ENCODE peak calls at places on chromosomes 11 and 22, in four cellular contexts. P is GM23338, W is fibroblast of lung, Y is HepG2. V is an unnamed sample.

GRCh38 chr11:59551651-59552521 is 40.5 kb downstream of the OR4D9 start:
- DNase-seq in P (peak; percentile 81), W (peak; percentile 94), Y (peak; percentile 42), V (peak; percentile 55)

GRCh38 chr11:37946155-37946766 is 1348.2 kb upstream of the RAG2 start:
- DNase-seq in P (peak; percentile 65), W (peak; percentile 59), Y (peak; percentile 18), V (no peak)

GRCh38 chr11:130897262-130898182 is 18.8 kb downstream of the SNX19 start:
- DNase-seq in P (no peak), W (peak; percentile 100), Y (no peak), V (no peak)

GRCh38 chr11:132576706-132577105 is 955.6 kb downstream of the OPCML start:
- DNase-seq in P (peak; percentile 43), W (peak; percentile 94), Y (no peak), V (no peak)

GRCh38 chr11:93921695-93922468 is 71.5 kb upstream of the VSTM5 start:
- DNase-seq in P (peak; percentile 96), W (peak; percentile 72), Y (peak; percentile 56), V (peak; percentile 60)

GRCh38 chr11:130600139-130600538 is 151.7 kb downstream of the ADAMTS15 start:
- DNase-seq in P (no peak), W (peak; percentile 60), Y (no peak), V (no peak)

GRCh38 chr11:46827995-46828394 is 18.1 kb downstream of the CKAP5 start:
- DNase-seq in P (no peak), W (peak; percentile 56), Y (no peak), V (no peak)

GRCh38 chr11:107916671-107917241 is 11.5 kb upstream of the RAB39A start:
- DNase-seq in P (peak; percentile 73), W (peak; percentile 14), Y (peak; percentile 19), V (no peak)

GRCh38 chr11:11732116-11732515 is 109.7 kb upstream of the USP47 start:
- DNase-seq in P (no peak), W (peak; percentile 39), Y (no peak), V (no peak)

GRCh38 chr11:44725016-44725651 is 1.6 kb upstream of the TSPAN18 start:
- DNase-seq in P (peak; percentile 50), W (no peak), Y (no peak), V (no peak)

GRCh38 chr11:88482871-88483301 is 145.3 kb upstream of the CTSC start:
- DNase-seq in P (no peak), W (no peak), Y (no peak), V (no peak)

DNA sequence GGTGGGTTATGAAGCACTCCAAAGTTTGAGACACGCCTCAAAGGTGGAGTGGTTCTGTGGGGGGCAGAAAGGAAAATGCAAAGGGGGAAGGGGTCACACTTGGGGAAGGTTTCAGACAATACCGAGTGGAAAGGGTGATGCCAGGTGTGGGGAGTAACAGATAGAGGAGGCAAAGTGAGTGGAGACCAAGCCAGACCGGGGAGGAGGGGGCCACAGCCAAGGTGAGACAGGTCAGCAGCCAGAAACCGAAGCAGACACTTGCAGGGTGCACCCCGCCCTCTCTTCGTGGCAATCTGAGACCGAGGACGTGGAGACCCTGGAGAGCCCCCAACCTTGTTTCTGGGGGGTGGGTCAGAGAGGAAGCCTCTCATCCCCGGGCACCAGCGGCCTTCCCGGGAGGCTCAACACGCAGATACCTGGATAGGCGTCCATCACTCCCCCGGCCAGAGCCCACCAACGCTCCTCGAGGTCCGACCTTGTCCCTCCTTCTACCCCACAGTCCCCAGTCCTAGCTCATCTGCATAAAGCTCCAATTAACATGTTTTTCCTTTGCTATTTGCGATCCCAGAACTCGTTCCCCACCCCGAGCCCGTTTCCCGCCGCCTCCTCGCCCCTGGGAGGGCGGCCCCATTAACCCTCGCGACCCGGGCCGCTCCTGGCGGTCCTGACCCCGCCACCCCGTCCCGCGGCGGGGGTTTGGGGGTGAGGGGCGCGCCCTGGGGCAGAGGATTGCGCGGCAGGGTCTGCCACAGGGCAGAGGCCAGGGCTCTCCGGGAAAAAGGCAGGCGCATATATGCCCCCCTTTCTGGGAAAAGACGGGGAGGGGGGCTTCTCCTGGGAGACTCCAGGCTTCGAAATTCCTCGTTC is 21.8 kb downstream of the RTN4RL2 start:
- DNase-seq in P (peak; percentile 44), W (no peak), Y (no peak), V (no peak)
- TF ChIP-seq EZH2 in P (no peak), W (peak; percentile 19), Y (no peak), V (no peak)

GRCh38 chr22:35542157-35542971 is 1.7 kb downstream of the RASD2 start:
- DNase-seq in P (no peak), W (no peak), Y (no peak), V (no peak)

GRCh38 chr22:35542972-35543516 is 2.4 kb downstream of the RASD2 start:
- DNase-seq in P (peak; percentile 65), W (no peak), Y (no peak), V (no peak)

GRCh38 chr22:35539910-35540599 is 576 bp upstream of the RASD2 start:
- DNase-seq in P (peak; percentile 66), W (no peak), Y (no peak), V (no peak)

GRCh38 chr22:35540600-35541253 is at the start of gene RASD2:
- DNase-seq in P (peak; percentile 67), W (no peak), Y (no peak), V (no peak)

DNA sequence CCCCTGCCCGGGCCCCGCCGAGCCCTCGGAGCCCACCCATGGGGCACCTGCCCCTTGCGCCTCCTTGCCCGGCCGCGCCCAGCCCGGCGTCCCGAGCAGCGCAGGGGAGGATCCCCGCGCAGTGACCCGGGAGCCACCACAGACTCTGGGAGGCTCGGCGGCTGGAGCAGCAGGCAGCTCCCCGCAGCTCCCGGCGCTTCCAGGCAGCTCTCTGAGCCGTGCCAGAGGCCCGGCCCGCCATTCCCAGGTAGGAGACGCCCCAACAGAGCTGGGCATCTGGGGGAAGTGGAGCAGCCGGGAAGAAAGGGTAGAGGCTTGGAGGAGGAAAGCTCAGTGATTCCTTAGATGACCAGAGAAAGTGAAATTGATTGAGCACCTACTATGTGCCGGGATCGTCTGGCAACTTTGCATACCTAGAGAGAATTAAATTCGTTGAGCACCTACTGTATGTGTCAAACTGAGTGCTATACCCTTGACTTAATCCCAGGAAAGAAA is 670 bp downstream of the RASD2 start:
- DNase-seq in P (peak; percentile 66), W (no peak), Y (no peak), V (no peak)
- TF ChIP-seq EZH2 in P (no peak), W (peak; percentile 65), Y (peak; percentile 66), V (no peak)

GRCh38 chr11:117407016-117407415 is 79.4 kb downstream of the CEP164 start:
- DNase-seq in P (no peak), W (no peak), Y (no peak), V (no peak)
- TF ChIP-seq EZH2 in P (no peak), W (no peak), Y (no peak), V (no peak)

DNA sequence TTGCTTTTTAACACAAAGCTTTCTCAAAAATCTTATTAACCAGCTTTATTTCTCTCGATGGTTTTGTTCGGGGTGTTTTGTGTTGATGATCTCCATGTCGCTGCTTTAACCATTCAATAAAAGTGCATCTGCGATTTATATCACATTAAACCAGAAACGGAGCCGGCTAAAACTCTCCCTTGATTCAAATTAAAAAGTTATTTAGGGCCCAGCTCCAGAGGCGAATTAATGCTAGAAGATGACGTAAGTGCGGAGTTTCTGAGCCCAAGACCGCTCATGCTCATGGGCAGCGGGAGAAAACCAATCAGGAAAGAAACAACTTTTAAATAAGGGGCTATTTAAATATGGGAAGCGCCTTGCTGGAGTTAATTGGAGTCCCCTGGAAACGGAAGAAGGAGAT is 1.6 kb upstream of the DBX1 start:
- DNase-seq in P (peak; percentile 37), W (no peak), Y (no peak), V (no peak)
- TF ChIP-seq EZH2 in P (peak; percentile 82), W (no peak), Y (no peak), V (no peak)

DNA sequence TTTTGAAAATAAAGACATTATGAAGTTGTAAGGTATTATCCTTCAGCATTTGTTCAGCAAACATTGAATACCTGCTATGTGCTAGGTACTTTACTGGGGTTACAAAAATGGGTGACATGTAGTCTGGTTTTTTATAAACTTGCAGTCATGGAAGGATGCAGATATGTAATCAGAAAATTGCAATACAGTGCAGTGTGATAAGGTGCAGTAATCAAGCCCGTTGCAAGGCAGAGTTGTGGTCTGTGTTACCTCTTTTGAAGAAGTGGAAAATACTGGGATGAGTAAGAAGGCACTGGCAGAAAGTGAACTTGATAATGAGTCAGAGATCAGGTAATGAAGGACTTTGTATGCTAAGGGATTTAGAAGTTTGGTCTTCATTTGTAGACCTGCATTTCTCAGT is 8.1 kb downstream of the FBXO7 start:
- DNase-seq in P (no peak), W (no peak), Y (no peak), V (no peak)
- TF ChIP-seq EZH2 in P (no peak), W (no peak), Y (no peak), V (no peak)

GRCh38 chr11:119780264-119780953 is 51.4 kb upstream of the NECTIN1 start:
- DNase-seq in P (no peak), W (no peak), Y (no peak), V (no peak)
- TF ChIP-seq EZH2 in P (no peak), W (no peak), Y (no peak), V (no peak)

GRCh38 chr22:38080847-38081635 is 2.9 kb downstream of the SLC16A8 start:
- DNase-seq in P (peak; percentile 84), W (peak; percentile 24), Y (no peak), V (no peak)
- TF ChIP-seq EZH2 in P (no peak), W (peak; percentile 48), Y (no peak), V (no peak)

GRCh38 chr11:76206077-76206326 is 300 bp downstream of the WNT11 start:
- DNase-seq in P (no peak), W (no peak), Y (no peak), V (no peak)
- TF ChIP-seq EZH2 in P (no peak), W (peak; percentile 45), Y (no peak), V (no peak)

DNA sequence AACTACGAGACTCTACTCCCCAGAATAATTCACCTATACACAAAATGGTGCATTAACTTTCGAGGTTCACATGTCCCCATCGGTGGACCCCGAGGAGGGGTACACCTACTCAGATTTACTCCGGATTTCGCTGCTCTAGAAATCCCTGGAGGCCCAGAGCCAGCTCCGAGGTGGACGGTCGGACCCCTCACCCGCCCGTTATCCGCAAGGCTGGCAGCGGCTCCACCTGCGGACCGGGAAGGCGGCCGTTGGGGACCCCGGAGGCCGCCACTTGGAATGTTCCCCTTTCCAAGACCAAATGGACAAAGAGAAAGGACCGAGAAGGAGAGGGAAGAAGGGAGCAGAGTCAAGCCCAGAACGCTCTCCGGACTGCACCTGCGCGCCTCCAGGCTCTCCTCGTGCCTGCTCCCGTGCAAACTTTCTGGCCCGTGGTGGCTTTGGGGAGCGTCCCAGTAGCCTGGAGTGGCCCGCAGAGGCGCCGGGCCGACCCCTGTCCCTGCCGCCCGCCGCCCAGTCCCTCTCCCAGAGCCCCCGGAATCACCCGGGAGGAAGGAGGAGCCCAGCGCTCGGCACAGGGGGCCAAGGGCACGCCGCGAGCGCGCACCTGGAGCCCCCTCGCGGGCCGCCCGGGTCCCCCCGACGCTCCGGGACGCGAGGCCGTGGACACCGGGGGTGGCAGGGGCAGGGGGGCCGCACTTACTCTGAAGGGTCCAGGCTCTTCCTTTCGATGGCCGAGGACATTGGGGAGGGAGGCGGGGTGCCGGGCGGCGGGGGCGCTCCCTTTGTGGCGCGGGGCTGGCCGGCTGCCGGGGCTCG is 23.0 kb downstream of the LMO2 start:
- DNase-seq in P (peak; percentile 50), W (no peak), Y (no peak), V (no peak)
- TF ChIP-seq EZH2 in P (peak; percentile 45), W (peak; percentile 95), Y (peak; percentile 73), V (no peak)

GRCh38 chr11:57476883-57477506 is 16.7 kb downstream of the RTN4RL2 start:
- DNase-seq in P (peak; percentile 73), W (no peak), Y (no peak), V (no peak)
- TF ChIP-seq EZH2 in P (no peak), W (peak; percentile 7), Y (no peak), V (no peak)

V was measured in HCT116.